ENCODE peak calls at places on chromosomes 6 and 20, in ten cellular contexts. One of them, this sample, is unnamed.

GRCh38 chr6:111709615-111710398 is 104.1 kb upstream of the TRAF3IP2 start:
- DNase-seq in coronary artery: no peak
- DNase-seq in psoas muscle: peak; percentile 73
- DNase-seq in A549: peak; percentile 48
- DNase-seq in fibroblast of mammary gland: peak; percentile 78
- DNase-seq in Panc1: peak; percentile 61
- DNase-seq in cardiac fibroblast: peak; percentile 84
- DNase-seq in epithelial cell of esophagus: peak; percentile 64
- DNase-seq in tibial artery: peak; percentile 82
- DNase-seq in sigmoid colon: peak; percentile 88
- DNase-seq in this sample: no peak

GRCh38 chr20:33477386-33478234 is 12.3 kb upstream of the CBFA2T2 start:
- DNase-seq in coronary artery: no peak
- DNase-seq in psoas muscle: no peak
- DNase-seq in A549: no peak
- DNase-seq in fibroblast of mammary gland: no peak
- DNase-seq in Panc1: no peak
- DNase-seq in cardiac fibroblast: no peak
- DNase-seq in epithelial cell of esophagus: no peak
- DNase-seq in tibial artery: no peak
- DNase-seq in sigmoid colon: no peak
- DNase-seq in this sample: no peak

GRCh38 chr6:111347589-111347988 is 135.4 kb downstream of the REV3L start:
- DNase-seq in coronary artery: no peak
- DNase-seq in psoas muscle: no peak
- DNase-seq in A549: no peak
- DNase-seq in fibroblast of mammary gland: no peak
- DNase-seq in Panc1: no peak
- DNase-seq in cardiac fibroblast: no peak
- DNase-seq in epithelial cell of esophagus: no peak
- DNase-seq in tibial artery: no peak
- DNase-seq in sigmoid colon: no peak
- DNase-seq in this sample: no peak

GRCh38 chr20:10984899-10985298 is 311.1 kb upstream of the JAG1 start:
- DNase-seq in coronary artery: no peak
- DNase-seq in psoas muscle: no peak
- DNase-seq in A549: peak; percentile 24
- DNase-seq in fibroblast of mammary gland: no peak
- DNase-seq in Panc1: no peak
- DNase-seq in cardiac fibroblast: peak; percentile 17
- DNase-seq in epithelial cell of esophagus: peak; percentile 58
- DNase-seq in tibial artery: no peak
- DNase-seq in sigmoid colon: no peak
- DNase-seq in this sample: no peak

GRCh38 chr6:11773013-11773412 is 5.6 kb downstream of the ADTRP start:
- DNase-seq in coronary artery: no peak
- DNase-seq in psoas muscle: no peak
- DNase-seq in A549: no peak
- DNase-seq in fibroblast of mammary gland: no peak
- DNase-seq in Panc1: no peak
- DNase-seq in cardiac fibroblast: no peak
- DNase-seq in epithelial cell of esophagus: peak; percentile 19
- DNase-seq in tibial artery: no peak
- DNase-seq in sigmoid colon: no peak
- DNase-seq in this sample: no peak

GRCh38 chr6:10400330-10400729 is 14.5 kb downstream of the TFAP2A start:
- DNase-seq in coronary artery: no peak
- DNase-seq in psoas muscle: no peak
- DNase-seq in A549: no peak
- DNase-seq in fibroblast of mammary gland: no peak
- DNase-seq in Panc1: no peak
- DNase-seq in cardiac fibroblast: no peak
- DNase-seq in epithelial cell of esophagus: peak; percentile 94
- DNase-seq in tibial artery: no peak
- DNase-seq in sigmoid colon: no peak
- DNase-seq in this sample: no peak

GRCh38 chr6:56643379-56644089 is 845 bp upstream of the DST start:
- DNase-seq in coronary artery: no peak
- DNase-seq in psoas muscle: no peak
- DNase-seq in A549: no peak
- DNase-seq in fibroblast of mammary gland: peak; percentile 48
- DNase-seq in Panc1: no peak
- DNase-seq in cardiac fibroblast: no peak
- DNase-seq in epithelial cell of esophagus: no peak
- DNase-seq in tibial artery: no peak
- DNase-seq in sigmoid colon: no peak
- DNase-seq in this sample: no peak

GRCh38 chr6:145963216-145964068 is 716 bp downstream of the SHPRH start:
- DNase-seq in coronary artery: no peak
- DNase-seq in psoas muscle: peak; percentile 73
- DNase-seq in A549: peak; percentile 27
- DNase-seq in fibroblast of mammary gland: peak; percentile 42
- DNase-seq in Panc1: no peak
- DNase-seq in cardiac fibroblast: peak; percentile 46
- DNase-seq in epithelial cell of esophagus: peak; percentile 49
- DNase-seq in tibial artery: peak; percentile 76
- DNase-seq in sigmoid colon: peak; percentile 76
- DNase-seq in this sample: no peak

GRCh38 chr20:41540916-41541315 is 77.3 kb downstream of the CHD6 start:
- DNase-seq in coronary artery: no peak
- DNase-seq in psoas muscle: no peak
- DNase-seq in A549: no peak
- DNase-seq in fibroblast of mammary gland: peak; percentile 34
- DNase-seq in Panc1: no peak
- DNase-seq in cardiac fibroblast: no peak
- DNase-seq in epithelial cell of esophagus: no peak
- DNase-seq in tibial artery: no peak
- DNase-seq in sigmoid colon: no peak
- DNase-seq in this sample: no peak

GRCh38 chr20:33676121-33676520 is 1.9 kb upstream of the NECAB3 start:
- DNase-seq in coronary artery: no peak
- DNase-seq in psoas muscle: no peak
- DNase-seq in A549: no peak
- DNase-seq in fibroblast of mammary gland: no peak
- DNase-seq in Panc1: no peak
- DNase-seq in cardiac fibroblast: no peak
- DNase-seq in epithelial cell of esophagus: no peak
- DNase-seq in tibial artery: no peak
- DNase-seq in sigmoid colon: peak; percentile 67
- DNase-seq in this sample: no peak

GRCh38 chr6:137933696-137934095 is 66.6 kb downstream of the TNFAIP3 start:
- DNase-seq in coronary artery: no peak
- DNase-seq in psoas muscle: peak; percentile 73
- DNase-seq in A549: no peak
- DNase-seq in fibroblast of mammary gland: peak; percentile 93
- DNase-seq in Panc1: no peak
- DNase-seq in cardiac fibroblast: peak; percentile 59
- DNase-seq in epithelial cell of esophagus: peak; percentile 85
- DNase-seq in tibial artery: peak; percentile 83
- DNase-seq in sigmoid colon: peak; percentile 82
- DNase-seq in this sample: no peak

GRCh38 chr6:37615564-37616340 is 81.9 kb downstream of the MDGA1 start:
- DNase-seq in coronary artery: no peak
- DNase-seq in psoas muscle: no peak
- DNase-seq in A549: no peak
- DNase-seq in fibroblast of mammary gland: peak; percentile 51
- DNase-seq in Panc1: no peak
- DNase-seq in cardiac fibroblast: peak; percentile 28
- DNase-seq in epithelial cell of esophagus: no peak
- DNase-seq in tibial artery: no peak
- DNase-seq in sigmoid colon: peak; percentile 54
- DNase-seq in this sample: no peak

GRCh38 chr6:32539839-32540238 is 9.8 kb upstream of the HLA-DRB5 start:
- DNase-seq in coronary artery: no peak
- DNase-seq in psoas muscle: no peak
- DNase-seq in A549: no peak
- DNase-seq in fibroblast of mammary gland: no peak
- DNase-seq in Panc1: no peak
- DNase-seq in cardiac fibroblast: no peak
- DNase-seq in epithelial cell of esophagus: no peak
- DNase-seq in tibial artery: no peak
- DNase-seq in sigmoid colon: no peak
- DNase-seq in this sample: no peak

GRCh38 chr6:137903933-137904821 is 37.1 kb downstream of the TNFAIP3 start:
- DNase-seq in coronary artery: no peak
- DNase-seq in psoas muscle: no peak
- DNase-seq in A549: peak; percentile 11
- DNase-seq in fibroblast of mammary gland: peak; percentile 58
- DNase-seq in Panc1: no peak
- DNase-seq in cardiac fibroblast: peak; percentile 53
- DNase-seq in epithelial cell of esophagus: peak; percentile 83
- DNase-seq in tibial artery: no peak
- DNase-seq in sigmoid colon: no peak
- DNase-seq in this sample: peak; percentile 66

GRCh38 chr6:23441813-23442212 is 684.2 kb upstream of the NRSN1 start:
- DNase-seq in coronary artery: no peak
- DNase-seq in psoas muscle: no peak
- DNase-seq in A549: no peak
- DNase-seq in fibroblast of mammary gland: no peak
- DNase-seq in Panc1: no peak
- DNase-seq in cardiac fibroblast: no peak
- DNase-seq in epithelial cell of esophagus: no peak
- DNase-seq in tibial artery: no peak
- DNase-seq in sigmoid colon: no peak
- DNase-seq in this sample: no peak

GRCh38 chr6:23445157-23445710 is 680.8 kb upstream of the NRSN1 start:
- DNase-seq in coronary artery: no peak
- DNase-seq in psoas muscle: no peak
- DNase-seq in A549: no peak
- DNase-seq in fibroblast of mammary gland: peak; percentile 56
- DNase-seq in Panc1: no peak
- DNase-seq in cardiac fibroblast: no peak
- DNase-seq in epithelial cell of esophagus: no peak
- DNase-seq in tibial artery: no peak
- DNase-seq in sigmoid colon: no peak
- DNase-seq in this sample: no peak

DNA sequence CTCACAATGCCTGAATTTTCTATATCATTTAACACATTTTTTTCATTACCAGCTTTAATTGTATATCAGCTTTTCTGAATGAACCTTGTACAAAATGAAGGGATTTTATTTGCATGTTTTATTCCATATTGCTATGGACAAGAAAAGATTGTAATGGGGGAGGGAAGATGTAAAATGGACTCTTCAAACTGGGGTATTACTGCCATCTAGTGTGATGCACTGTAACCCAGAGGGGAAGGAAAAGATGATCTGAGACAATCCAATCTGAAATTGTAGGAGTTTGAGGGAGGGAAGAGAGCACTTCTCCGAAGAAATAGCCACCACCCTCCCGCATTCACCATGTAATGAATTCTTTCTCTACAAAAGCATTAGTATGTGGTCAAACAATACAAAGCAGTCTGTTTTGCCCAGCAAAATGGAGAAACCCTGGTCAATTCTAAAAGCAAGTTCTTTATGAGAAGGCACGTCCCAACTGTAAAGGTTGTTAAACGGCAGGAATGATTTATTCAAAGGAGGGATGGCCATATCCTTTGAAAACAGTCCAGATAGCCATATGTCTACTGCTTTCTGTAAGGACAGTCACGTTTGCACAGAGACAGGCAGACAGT is 679.5 kb upstream of the NRSN1 start:
- DNase-seq in coronary artery: no peak
- DNase-seq in psoas muscle: no peak
- DNase-seq in A549: peak; percentile 9
- DNase-seq in fibroblast of mammary gland: peak; percentile 58
- DNase-seq in Panc1: peak; percentile 12
- DNase-seq in cardiac fibroblast: peak; percentile 66
- DNase-seq in epithelial cell of esophagus: peak; percentile 68
- DNase-seq in tibial artery: no peak
- DNase-seq in sigmoid colon: no peak
- DNase-seq in this sample: no peak
- TF ChIP-seq CTCF in coronary artery: no peak
- TF ChIP-seq CTCF in psoas muscle: peak; percentile 25
- TF ChIP-seq CTCF in A549: peak; percentile 41
- TF ChIP-seq CTCF in fibroblast of mammary gland: peak; percentile 74
- TF ChIP-seq CTCF in Panc1: peak; percentile 60
- TF ChIP-seq CTCF in cardiac fibroblast: peak; percentile 62
- TF ChIP-seq CTCF in epithelial cell of esophagus: peak; percentile 69
- TF ChIP-seq CTCF in tibial artery: peak; percentile 25
- TF ChIP-seq CTCF in sigmoid colon: no peak
- TF ChIP-seq CTCF in this sample: no peak

GRCh38 chr6:163207984-163208383 is 206.5 kb upstream of the QKI start:
- DNase-seq in coronary artery: no peak
- DNase-seq in psoas muscle: no peak
- DNase-seq in A549: no peak
- DNase-seq in fibroblast of mammary gland: no peak
- DNase-seq in Panc1: no peak
- DNase-seq in cardiac fibroblast: no peak
- DNase-seq in epithelial cell of esophagus: no peak
- DNase-seq in tibial artery: no peak
- DNase-seq in sigmoid colon: no peak
- DNase-seq in this sample: no peak
- TF ChIP-seq CTCF in coronary artery: no peak
- TF ChIP-seq CTCF in psoas muscle: no peak
- TF ChIP-seq CTCF in A549: no peak
- TF ChIP-seq CTCF in fibroblast of mammary gland: no peak
- TF ChIP-seq CTCF in Panc1: no peak
- TF ChIP-seq CTCF in cardiac fibroblast: no peak
- TF ChIP-seq CTCF in epithelial cell of esophagus: no peak
- TF ChIP-seq CTCF in tibial artery: no peak
- TF ChIP-seq CTCF in sigmoid colon: no peak
- TF ChIP-seq CTCF in this sample: no peak

DNA sequence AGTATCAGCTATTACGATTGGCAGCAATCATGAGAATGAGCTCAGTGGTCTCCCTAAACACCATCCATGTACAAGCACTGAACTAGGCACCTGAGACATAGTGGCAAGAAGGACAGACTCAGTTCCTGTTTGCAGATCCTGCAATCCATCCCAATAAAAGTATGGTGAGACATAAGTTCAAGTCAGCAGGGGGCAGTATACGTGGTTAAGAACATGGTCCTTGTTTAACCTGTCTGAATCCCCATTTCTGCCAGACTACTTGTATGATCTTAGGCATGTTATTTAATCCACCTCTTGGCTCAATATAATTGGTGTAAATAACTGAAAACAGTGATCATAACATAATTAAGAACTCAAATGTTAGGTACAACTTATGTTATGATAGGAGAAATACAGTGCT is 33.2 kb upstream of the PNISR start:
- DNase-seq in coronary artery: no peak
- DNase-seq in psoas muscle: no peak
- DNase-seq in A549: peak; percentile 58
- DNase-seq in fibroblast of mammary gland: peak; percentile 55
- DNase-seq in Panc1: no peak
- DNase-seq in cardiac fibroblast: peak; percentile 64
- DNase-seq in epithelial cell of esophagus: peak; percentile 54
- DNase-seq in tibial artery: no peak
- DNase-seq in sigmoid colon: no peak
- DNase-seq in this sample: peak; percentile 10
- TF ChIP-seq CTCF in coronary artery: no peak
- TF ChIP-seq CTCF in psoas muscle: no peak
- TF ChIP-seq CTCF in A549: no peak
- TF ChIP-seq CTCF in fibroblast of mammary gland: peak; percentile 51
- TF ChIP-seq CTCF in Panc1: peak; percentile 63
- TF ChIP-seq CTCF in cardiac fibroblast: peak; percentile 44
- TF ChIP-seq CTCF in epithelial cell of esophagus: no peak
- TF ChIP-seq CTCF in tibial artery: no peak
- TF ChIP-seq CTCF in sigmoid colon: no peak
- TF ChIP-seq CTCF in this sample: peak; percentile 43

DNA sequence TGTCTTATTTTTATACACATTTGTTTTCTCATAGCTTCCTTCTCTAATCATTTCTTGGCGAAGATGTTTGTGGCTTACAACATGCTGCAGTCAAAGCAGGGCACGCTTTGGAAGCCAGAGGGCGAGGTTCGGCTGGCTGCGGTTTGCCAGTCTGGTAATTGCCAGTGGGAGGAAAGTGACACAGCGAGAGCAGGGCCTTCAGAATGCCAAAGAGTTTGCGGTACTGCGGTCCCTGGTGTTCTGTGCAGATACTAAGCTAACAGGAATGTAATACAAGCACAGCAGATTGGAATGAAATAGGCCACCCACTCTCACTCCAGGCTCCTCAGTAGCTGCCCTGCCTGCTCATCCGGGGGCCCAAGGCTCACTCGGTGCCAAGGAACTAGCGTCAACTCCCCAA is 58.7 kb upstream of the TGM3 start:
- DNase-seq in coronary artery: peak; percentile 85
- DNase-seq in psoas muscle: peak; percentile 76
- DNase-seq in A549: no peak
- DNase-seq in fibroblast of mammary gland: peak; percentile 98
- DNase-seq in Panc1: peak; percentile 12
- DNase-seq in cardiac fibroblast: peak; percentile 93
- DNase-seq in epithelial cell of esophagus: peak; percentile 98
- DNase-seq in tibial artery: peak; percentile 76
- DNase-seq in sigmoid colon: no peak
- DNase-seq in this sample: no peak
- TF ChIP-seq CTCF in coronary artery: no peak
- TF ChIP-seq CTCF in psoas muscle: peak; percentile 33
- TF ChIP-seq CTCF in A549: no peak
- TF ChIP-seq CTCF in fibroblast of mammary gland: peak; percentile 41
- TF ChIP-seq CTCF in Panc1: peak; percentile 25
- TF ChIP-seq CTCF in cardiac fibroblast: peak; percentile 39
- TF ChIP-seq CTCF in epithelial cell of esophagus: peak; percentile 61
- TF ChIP-seq CTCF in tibial artery: no peak
- TF ChIP-seq CTCF in sigmoid colon: no peak
- TF ChIP-seq CTCF in this sample: no peak

This sample was measured in GM12864.